ENCODE peak calls at places on chromosomes 2 and 18, in five cellular contexts. N is body of pancreas, W is prostate gland, Z is breast epithelium, J is HepG2. B is an unnamed sample.

GRCh38 chr2:230447455-230448451 is 31.8 kb downstream of the SP100 start:
- DNase-seq in N (no peak), J (no peak), W (no peak), Z (no peak), B (no peak)

GRCh38 chr2:42925742-42926437 is 133.5 kb upstream of the HAAO start:
- DNase-seq in J (peak; percentile 34), Z (peak; percentile 89), W (peak; percentile 51), N (peak; percentile 67), B (no peak)

GRCh38 chr2:25338401-25338800 is 3.3 kb downstream of the DNMT3A start:
- DNase-seq in N (no peak), Z (no peak), W (no peak), J (no peak), B (no peak)

GRCh38 chr18:63317982-63318881 is 1.3 kb downstream of the BCL2 start:
- DNase-seq in N (peak; percentile 63), J (no peak), W (peak; percentile 51), Z (peak; percentile 77), B (peak; percentile 71)

GRCh38 chr2:151842830-151843668 is 14.8 kb upstream of the ARL5A start:
- DNase-seq in N (no peak), W (no peak), J (peak; percentile 94), Z (no peak), B (no peak)

GRCh38 chr2:151655663-151656398 is 78.4 kb downstream of the NEB start:
- DNase-seq in J (no peak), N (no peak), W (no peak), Z (no peak), B (peak; percentile 43)

GRCh38 chr2:226622484-226622883 is 177.1 kb downstream of the IRS1 start:
- DNase-seq in W (no peak), Z (no peak), N (no peak), J (peak; percentile 55), B (no peak)

GRCh38 chr2:48482313-48482712 is 47.6 kb upstream of the STON1 start:
- DNase-seq in W (no peak), N (no peak), Z (no peak), J (no peak), B (no peak)

GRCh38 chr18:3748081-3748480 is 298.1 kb downstream of the TGIF1 start:
- DNase-seq in W (no peak), Z (no peak), N (no peak), J (no peak), B (no peak)

GRCh38 chr18:48806551-48807261 is 144.1 kb downstream of the SMAD7 start:
- DNase-seq in J (no peak), Z (no peak), N (no peak), W (no peak), B (no peak)

GRCh38 chr2:237907144-237907543 is 47.7 kb downstream of the RAMP1 start:
- DNase-seq in Z (no peak), W (no peak), N (no peak), J (no peak), B (no peak)

GRCh38 chr2:12678189-12678588 is 38.5 kb upstream of the TRIB2 start:
- DNase-seq in W (no peak), Z (no peak), J (no peak), N (no peak), B (no peak)

GRCh38 chr2:177721815-177722552 is 329.4 kb downstream of the AGPS start:
- DNase-seq in J (no peak), W (no peak), N (no peak), Z (no peak), B (no peak)

GRCh38 chr2:111665551-111666116 is 218.4 kb downstream of the ANAPC1 start:
- DNase-seq in W (no peak), J (no peak), Z (no peak), N (no peak), B (peak; percentile 26)

GRCh38 chr2:18311413-18311812 is 249.0 kb downstream of the RDH14 start:
- DNase-seq in W (peak; percentile 4), Z (no peak), J (peak; percentile 10), N (no peak), B (no peak)

GRCh38 chr2:69213201-69213600 is 173.8 kb downstream of the GFPT1 start:
- DNase-seq in J (no peak), W (no peak), Z (no peak), N (no peak), B (no peak)

GRCh38 chr18:32888311-32888710 is 115.5 kb upstream of the KLHL14 start:
- DNase-seq in N (no peak), J (no peak), Z (no peak), W (no peak), B (no peak)

GRCh38 chr18:13269599-13270011 is 51.0 kb downstream of the LDLRAD4 start:
- DNase-seq in J (no peak), W (no peak), Z (no peak), N (peak; percentile 43), B (no peak)

GRCh38 chr2:120736202-120736954 is 710 bp downstream of the GLI2 start:
- DNase-seq in W (no peak), N (no peak), J (no peak), Z (no peak), B (no peak)

GRCh38 chr18:26714739-26715138 is 150.8 kb downstream of the AQP4 start:
- DNase-seq in W (no peak), J (no peak), Z (no peak), N (no peak), B (no peak)

GRCh38 chr2:73970850-73971471 is 13.7 kb upstream of the TET3 start:
- DNase-seq in Z (peak; percentile 49), J (peak; percentile 29), W (no peak), N (peak; percentile 91), B (peak; percentile 93)

GRCh38 chr2:34401186-34401585 is 802.1 kb upstream of the FAM98A start:
- DNase-seq in J (no peak), N (no peak), Z (no peak), W (no peak), B (no peak)

GRCh38 chr2:88813612-88814011 is 122.1 kb downstream of the RPIA start:
- DNase-seq in J (no peak), W (no peak), Z (no peak), N (no peak), B (peak; percentile 3)

GRCh38 chr2:42920446-42921161 is 128.2 kb upstream of the HAAO start:
- DNase-seq in W (no peak), N (no peak), J (no peak), Z (no peak), B (no peak)

GRCh38 chr2:238654479-238654878 is 193.4 kb upstream of the TWIST2 start:
- DNase-seq in W (no peak), J (no peak), Z (no peak), N (no peak), B (no peak)

GRCh38 chr2:54534625-54535024 is 78.5 kb downstream of the SPTBN1 start:
- DNase-seq in N (no peak), Z (no peak), W (no peak), J (no peak), B (no peak)

GRCh38 chr2:155368934-155369333 is 670.4 kb downstream of the KCNJ3 start:
- DNase-seq in Z (no peak), N (no peak), J (peak; percentile 12), W (no peak), B (peak; percentile 9)

GRCh38 chr2:26414291-26414690 is 12.6 kb downstream of the DRC1 start:
- DNase-seq in Z (no peak), J (no peak), W (no peak), N (no peak), B (no peak)

GRCh38 chr18:32529737-32530420 is 59.2 kb upstream of the GAREM1 start:
- DNase-seq in N (no peak), J (no peak), Z (no peak), W (no peak), B (no peak)

GRCh38 chr2:133146893-133147292 is 421.4 kb downstream of the NCKAP5 start:
- DNase-seq in W (no peak), Z (no peak), N (no peak), J (no peak), B (no peak)

GRCh38 chr2:104432401-104432800 is 421.5 kb upstream of the POU3F3 start:
- DNase-seq in W (no peak), Z (no peak), N (no peak), J (no peak), B (no peak)

GRCh38 chr18:63440219-63440618 is 17.9 kb upstream of the VPS4B start:
- DNase-seq in Z (no peak), N (peak; percentile 13), W (no peak), J (no peak), B (no peak)

GRCh38 chr2:203498161-203498560 is 36.9 kb downstream of the RAPH1 start:
- DNase-seq in N (no peak), J (no peak), Z (no peak), W (no peak), B (no peak)

GRCh38 chr2:9883897-9884296 is 40.6 kb downstream of the TAF1B start:
- DNase-seq in Z (no peak), J (no peak), W (no peak), N (no peak), B (no peak)

GRCh38 chr18:63433349-63433866 is 11.1 kb upstream of the VPS4B start:
- DNase-seq in J (no peak), N (peak; percentile 16), W (no peak), Z (peak; percentile 44), B (no peak)

GRCh38 chr2:85853499-85854165 is 35.2 kb downstream of the ST3GAL5 start:
- DNase-seq in N (no peak), W (no peak), Z (no peak), J (no peak), B (no peak)
- TF ChIP-seq POLR2A in N (no peak), W (no peak), Z (no peak), J (no peak), B (no peak)

GRCh38 chr2:75853441-75853840 is 142.7 kb upstream of the GCFC2 start:
- DNase-seq in J (no peak), Z (no peak), W (no peak), N (no peak), B (no peak)
- TF ChIP-seq POLR2A in J (no peak), Z (no peak), W (no peak), N (no peak), B (no peak)

DNA sequence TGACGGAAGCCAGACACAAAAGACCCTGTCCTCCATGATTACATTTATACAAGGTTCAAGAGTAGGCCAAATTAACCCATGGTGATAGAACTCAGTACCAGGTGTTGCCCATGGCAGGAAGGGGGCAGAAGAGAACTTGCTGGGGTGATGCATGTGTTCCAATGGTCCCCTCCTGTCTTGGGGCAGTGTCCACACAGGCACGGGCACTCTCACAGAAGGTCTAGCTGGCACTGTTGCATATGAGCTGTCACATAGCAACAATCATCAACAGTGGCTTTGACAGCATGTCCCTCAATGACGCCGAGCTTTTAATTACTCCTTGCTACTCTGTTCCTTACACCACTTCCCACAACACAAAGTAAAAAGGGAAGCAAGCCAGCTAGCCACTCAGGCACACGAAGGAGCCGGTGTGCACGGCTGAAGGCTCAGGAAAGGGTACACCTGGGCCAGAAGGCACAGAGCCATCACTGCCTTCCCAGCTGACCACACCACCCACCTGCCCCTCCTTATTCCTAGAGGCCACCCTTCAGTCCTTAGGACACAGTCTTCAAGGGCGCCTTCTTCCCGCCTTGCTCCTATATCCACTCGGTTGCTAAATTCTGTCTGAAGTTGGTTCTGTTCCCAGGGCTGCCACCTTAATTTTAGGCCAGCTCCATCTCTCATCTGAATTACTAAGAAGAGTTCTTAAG is 28.9 kb downstream of the RPL31 start:
- DNase-seq in J (no peak), Z (no peak), N (no peak), W (no peak), B (no peak)
- TF ChIP-seq POLR2A in J (peak; percentile 33), Z (no peak), N (no peak), W (no peak), B (no peak)

DNA sequence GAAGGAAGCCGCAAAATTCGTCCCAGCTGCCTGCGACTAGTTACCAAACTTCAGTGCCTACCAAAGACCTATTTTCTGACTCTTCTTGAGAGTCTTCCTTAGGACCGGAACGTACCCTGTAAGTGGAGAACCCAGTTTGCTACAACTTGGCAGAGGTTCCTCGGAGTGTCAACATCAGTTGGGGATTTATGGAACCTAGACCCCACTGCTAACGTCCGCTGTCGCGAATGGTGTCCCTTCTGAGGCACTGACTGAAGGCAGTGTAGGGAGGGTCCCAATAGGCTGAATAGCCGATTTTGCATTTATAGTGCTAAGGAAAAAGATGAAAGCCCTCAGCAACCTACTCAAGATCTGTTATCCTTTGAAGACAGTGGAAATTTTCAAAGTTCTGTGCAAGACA is 568 bp upstream of the STK17B start:
- DNase-seq in Z (no peak), J (no peak), W (no peak), N (no peak), B (no peak)
- TF ChIP-seq POLR2A in Z (no peak), J (no peak), W (no peak), N (no peak), B (no peak)

B was measured in erythroblast.